ENCODE peak calls at places on chromosome 14, in nine cellular contexts. One of them, this sample, is unnamed.

GRCh38 chr14:106094654-106095189 is 568.3 kb downstream of the TMEM121 start:
- DNase-seq in right lobe of liver: peak; percentile 51
- DNase-seq in SK-N-SH: no peak
- DNase-seq in astrocyte: no peak
- DNase-seq in pancreas: no peak
- DNase-seq in left ventricle myocardium inferior: no peak
- DNase-seq in dorsolateral prefrontal cortex: no peak
- DNase-seq in body of pancreas: no peak
- DNase-seq in heart right ventricle: no peak
- DNase-seq in this sample: no peak

GRCh38 chr14:68036203-68036602 is 216.6 kb downstream of the RAD51B start:
- DNase-seq in astrocyte: no peak
- DNase-seq in left ventricle myocardium inferior: no peak
- DNase-seq in pancreas: no peak
- DNase-seq in SK-N-SH: no peak
- DNase-seq in heart right ventricle: no peak
- DNase-seq in right lobe of liver: no peak
- DNase-seq in dorsolateral prefrontal cortex: no peak
- DNase-seq in body of pancreas: no peak
- DNase-seq in this sample: peak; percentile 66

GRCh38 chr14:22471545-22472121 is 117.4 kb downstream of the DAD1 start:
- DNase-seq in SK-N-SH: peak; percentile 48
- DNase-seq in left ventricle myocardium inferior: peak; percentile 38
- DNase-seq in astrocyte: peak; percentile 26
- DNase-seq in pancreas: peak; percentile 45
- DNase-seq in heart right ventricle: no peak
- DNase-seq in right lobe of liver: peak; percentile 53
- DNase-seq in body of pancreas: peak; percentile 79
- DNase-seq in dorsolateral prefrontal cortex: peak; percentile 46
- DNase-seq in this sample: no peak

GRCh38 chr14:67358914-67359313 is 690 bp downstream of the ATP6V1D start:
- DNase-seq in left ventricle myocardium inferior: no peak
- DNase-seq in SK-N-SH: no peak
- DNase-seq in pancreas: no peak
- DNase-seq in dorsolateral prefrontal cortex: no peak
- DNase-seq in heart right ventricle: no peak
- DNase-seq in right lobe of liver: no peak
- DNase-seq in astrocyte: no peak
- DNase-seq in body of pancreas: no peak
- DNase-seq in this sample: no peak

GRCh38 chr14:69997849-69998248 is 118.6 kb downstream of the SMOC1 start:
- DNase-seq in body of pancreas: peak; percentile 77
- DNase-seq in astrocyte: peak; percentile 73
- DNase-seq in right lobe of liver: peak; percentile 76
- DNase-seq in heart right ventricle: no peak
- DNase-seq in dorsolateral prefrontal cortex: no peak
- DNase-seq in SK-N-SH: no peak
- DNase-seq in pancreas: peak; percentile 70
- DNase-seq in left ventricle myocardium inferior: no peak
- DNase-seq in this sample: no peak

GRCh38 chr14:54688229-54688628 is 121.3 kb downstream of the SAMD4A start:
- DNase-seq in SK-N-SH: no peak
- DNase-seq in right lobe of liver: no peak
- DNase-seq in left ventricle myocardium inferior: no peak
- DNase-seq in heart right ventricle: no peak
- DNase-seq in dorsolateral prefrontal cortex: peak; percentile 48
- DNase-seq in astrocyte: no peak
- DNase-seq in body of pancreas: no peak
- DNase-seq in pancreas: no peak
- DNase-seq in this sample: no peak

GRCh38 chr14:55913324-55914035 is 204.7 kb upstream of the PELI2 start:
- DNase-seq in SK-N-SH: no peak
- DNase-seq in astrocyte: peak; percentile 97
- DNase-seq in body of pancreas: no peak
- DNase-seq in heart right ventricle: peak; percentile 41
- DNase-seq in right lobe of liver: no peak
- DNase-seq in dorsolateral prefrontal cortex: no peak
- DNase-seq in pancreas: no peak
- DNase-seq in left ventricle myocardium inferior: peak; percentile 25
- DNase-seq in this sample: no peak

GRCh38 chr14:105411017-105411941 is 8.3 kb upstream of the MTA1 start:
- DNase-seq in left ventricle myocardium inferior: peak; percentile 38
- DNase-seq in body of pancreas: peak; percentile 69
- DNase-seq in astrocyte: peak; percentile 12
- DNase-seq in SK-N-SH: peak; percentile 95
- DNase-seq in dorsolateral prefrontal cortex: no peak
- DNase-seq in right lobe of liver: no peak
- DNase-seq in heart right ventricle: no peak
- DNase-seq in pancreas: no peak
- DNase-seq in this sample: peak; percentile 71

GRCh38 chr14:46488374-46488773 is 163.2 kb downstream of the RPL10L start:
- DNase-seq in left ventricle myocardium inferior: no peak
- DNase-seq in heart right ventricle: no peak
- DNase-seq in body of pancreas: no peak
- DNase-seq in dorsolateral prefrontal cortex: no peak
- DNase-seq in right lobe of liver: no peak
- DNase-seq in astrocyte: no peak
- DNase-seq in SK-N-SH: no peak
- DNase-seq in pancreas: no peak
- DNase-seq in this sample: no peak

GRCh38 chr14:46487582-46488350 is 163.8 kb downstream of the RPL10L start:
- DNase-seq in pancreas: no peak
- DNase-seq in astrocyte: no peak
- DNase-seq in heart right ventricle: no peak
- DNase-seq in right lobe of liver: peak; percentile 44
- DNase-seq in dorsolateral prefrontal cortex: no peak
- DNase-seq in left ventricle myocardium inferior: no peak
- DNase-seq in body of pancreas: no peak
- DNase-seq in SK-N-SH: no peak
- DNase-seq in this sample: no peak

DNA sequence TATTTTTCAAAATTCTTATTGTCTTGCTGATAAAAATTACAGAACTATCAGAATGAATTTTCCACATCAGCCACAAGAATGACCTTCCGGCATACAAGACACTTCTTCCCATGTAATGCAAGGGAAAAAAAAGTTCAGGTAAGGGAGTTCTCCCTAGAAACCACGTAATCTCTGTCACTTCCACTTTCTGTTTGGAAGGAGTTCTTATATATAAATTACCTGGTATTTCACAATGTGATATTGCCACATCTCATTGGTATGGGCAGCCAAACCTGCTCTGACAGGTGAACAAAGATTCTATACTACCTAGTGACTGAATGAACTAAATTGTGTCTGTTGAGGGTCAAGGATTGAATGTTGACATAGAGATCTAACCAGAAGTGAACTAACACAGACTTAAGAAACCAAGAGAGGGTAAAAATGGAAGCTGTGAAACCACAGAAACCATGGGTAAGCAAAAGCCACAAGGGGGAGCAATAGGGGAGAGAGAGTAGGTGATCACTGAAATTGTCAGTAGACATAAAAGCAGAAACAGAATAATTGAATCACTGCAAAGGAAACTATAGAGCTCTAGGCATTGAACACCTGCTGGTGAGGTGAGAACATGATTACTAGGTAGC is 161.3 kb downstream of the RPL10L start:
- DNase-seq in left ventricle myocardium inferior: no peak
- DNase-seq in body of pancreas: no peak
- DNase-seq in astrocyte: peak; percentile 1
- DNase-seq in heart right ventricle: no peak
- DNase-seq in SK-N-SH: no peak
- DNase-seq in dorsolateral prefrontal cortex: no peak
- DNase-seq in right lobe of liver: no peak
- DNase-seq in pancreas: no peak
- DNase-seq in this sample: no peak
- TF ChIP-seq CTCF in left ventricle myocardium inferior: no peak
- TF ChIP-seq CTCF in body of pancreas: peak; percentile 15
- TF ChIP-seq CTCF in astrocyte: peak; percentile 9
- TF ChIP-seq CTCF in heart right ventricle: no peak
- TF ChIP-seq CTCF in SK-N-SH: peak; percentile 42
- TF ChIP-seq CTCF in dorsolateral prefrontal cortex: no peak
- TF ChIP-seq CTCF in right lobe of liver: peak; percentile 36
- TF ChIP-seq CTCF in pancreas: no peak
- TF ChIP-seq CTCF in this sample: no peak

DNA sequence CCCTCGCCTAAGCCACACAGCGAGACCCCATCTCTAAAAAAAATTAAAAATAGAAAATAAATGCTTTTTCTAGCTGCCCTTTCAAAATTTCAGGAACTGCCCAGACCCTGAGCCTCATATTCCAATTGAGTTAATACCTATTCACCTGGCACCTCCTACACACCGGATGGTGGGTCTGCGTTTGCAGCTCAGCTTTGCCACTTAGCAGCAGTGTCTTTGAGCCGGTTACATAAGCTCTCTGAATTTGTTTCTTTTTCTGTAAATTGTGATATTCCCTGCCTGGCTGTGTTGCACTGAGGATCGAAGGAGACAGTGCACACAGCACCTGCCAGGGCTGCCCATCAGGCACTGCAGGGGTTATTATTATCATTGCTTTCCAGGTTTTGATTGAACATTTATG is 125.6 kb downstream of the EML1 start:
- DNase-seq in right lobe of liver: no peak
- DNase-seq in left ventricle myocardium inferior: no peak
- DNase-seq in heart right ventricle: no peak
- DNase-seq in body of pancreas: no peak
- DNase-seq in SK-N-SH: no peak
- DNase-seq in pancreas: no peak
- DNase-seq in dorsolateral prefrontal cortex: no peak
- DNase-seq in astrocyte: no peak
- DNase-seq in this sample: no peak
- H3K27me3 ChIP-seq in right lobe of liver: no peaks in the 10 kb centered on the region
- H3K27me3 ChIP-seq in left ventricle myocardium inferior: no peaks in the 10 kb centered on the region
- H3K27me3 ChIP-seq in heart right ventricle: no peaks in the 10 kb centered on the region
- H3K27me3 ChIP-seq in body of pancreas: no peaks in the 10 kb centered on the region
- H3K27me3 ChIP-seq in SK-N-SH: no peaks in the 10 kb centered on the region
- H3K27me3 ChIP-seq in pancreas: no peaks in the 10 kb centered on the region
- H3K27me3 ChIP-seq in dorsolateral prefrontal cortex: no peaks in the 10 kb centered on the region
- H3K27me3 ChIP-seq in astrocyte: no peaks in the 10 kb centered on the region
- H3K27me3 ChIP-seq in this sample: no peaks in the 10 kb centered on the region

GRCh38 chr14:89773644-89774316 is 180.8 kb downstream of the EFCAB11 start:
- DNase-seq in astrocyte: peak; percentile 65
- DNase-seq in right lobe of liver: peak; percentile 55
- DNase-seq in dorsolateral prefrontal cortex: no peak
- DNase-seq in SK-N-SH: no peak
- DNase-seq in heart right ventricle: no peak
- DNase-seq in body of pancreas: peak; percentile 66
- DNase-seq in left ventricle myocardium inferior: peak; percentile 46
- DNase-seq in pancreas: no peak
- DNase-seq in this sample: no peak
- TF ChIP-seq CTCF in astrocyte: no peak
- TF ChIP-seq CTCF in right lobe of liver: no peak
- TF ChIP-seq CTCF in dorsolateral prefrontal cortex: no peak
- TF ChIP-seq CTCF in SK-N-SH: no peak
- TF ChIP-seq CTCF in heart right ventricle: no peak
- TF ChIP-seq CTCF in body of pancreas: no peak
- TF ChIP-seq CTCF in left ventricle myocardium inferior: no peak
- TF ChIP-seq CTCF in pancreas: no peak
- TF ChIP-seq CTCF in this sample: no peak

DNA sequence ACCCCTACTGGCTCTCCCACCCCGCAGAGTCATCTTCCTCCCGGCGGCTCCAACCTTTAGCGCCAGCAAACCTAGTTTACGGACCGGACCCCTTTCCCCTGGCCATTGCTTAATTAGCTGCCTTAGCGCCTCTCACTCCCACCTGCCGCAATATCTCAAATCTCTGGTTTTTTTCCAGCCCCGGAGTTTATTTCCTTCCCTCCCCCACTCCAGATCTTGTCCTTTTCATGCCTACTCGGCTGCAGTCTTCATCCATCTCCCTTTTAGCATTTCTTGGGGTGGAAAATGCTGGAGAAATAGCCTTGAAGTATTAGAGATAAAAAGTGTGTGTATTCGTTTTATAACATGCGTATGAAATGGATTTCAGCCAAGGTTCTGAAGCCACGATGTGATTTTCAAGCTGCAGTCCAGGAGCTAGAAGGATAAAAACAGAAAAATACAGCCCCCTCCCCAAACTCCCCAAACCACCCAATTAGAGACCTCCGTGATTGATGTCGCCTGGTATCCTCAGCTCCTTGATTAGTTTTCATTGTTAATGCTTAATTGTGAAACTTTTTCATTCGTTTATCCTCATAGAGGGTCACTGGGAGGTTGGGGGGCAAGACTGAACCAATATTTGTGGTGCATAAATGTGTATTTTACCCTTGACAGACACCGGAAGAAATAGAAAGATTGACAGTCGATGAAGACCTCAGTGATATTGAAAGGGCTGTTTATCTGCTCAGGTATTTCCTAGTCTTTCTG is 1.5 kb downstream of the PPP4R4 start:
- DNase-seq in dorsolateral prefrontal cortex: no peak
- DNase-seq in body of pancreas: no peak
- DNase-seq in astrocyte: no peak
- DNase-seq in SK-N-SH: no peak
- DNase-seq in pancreas: no peak
- DNase-seq in right lobe of liver: no peak
- DNase-seq in heart right ventricle: no peak
- DNase-seq in left ventricle myocardium inferior: no peak
- DNase-seq in this sample: no peak
- H3K27me3 ChIP-seq in dorsolateral prefrontal cortex: no peaks in the 10 kb centered on the region
- H3K27me3 ChIP-seq in body of pancreas: peaks cover 13% of the 10 kb centered on the region
- H3K27me3 ChIP-seq in astrocyte: peaks cover 29% of the 10 kb centered on the region
- H3K27me3 ChIP-seq in SK-N-SH: no peaks in the 10 kb centered on the region
- H3K27me3 ChIP-seq in pancreas: no peaks in the 10 kb centered on the region
- H3K27me3 ChIP-seq in right lobe of liver: no peaks in the 10 kb centered on the region
- H3K27me3 ChIP-seq in heart right ventricle: peaks cover 45% of the 10 kb centered on the region
- H3K27me3 ChIP-seq in left ventricle myocardium inferior: peaks cover 64% of the 10 kb centered on the region
- H3K27me3 ChIP-seq in this sample: peaks cover 60% of the 10 kb centered on the region

GRCh38 chr14:103616635-103617300 is 12.2 kb upstream of the KLC1 start:
- DNase-seq in body of pancreas: no peak
- DNase-seq in right lobe of liver: no peak
- DNase-seq in pancreas: no peak
- DNase-seq in SK-N-SH: no peak
- DNase-seq in astrocyte: no peak
- DNase-seq in left ventricle myocardium inferior: no peak
- DNase-seq in heart right ventricle: no peak
- DNase-seq in dorsolateral prefrontal cortex: no peak
- DNase-seq in this sample: no peak

GRCh38 chr14:103618999-103619398 is 10.0 kb upstream of the KLC1 start:
- DNase-seq in left ventricle myocardium inferior: no peak
- DNase-seq in dorsolateral prefrontal cortex: no peak
- DNase-seq in body of pancreas: no peak
- DNase-seq in right lobe of liver: no peak
- DNase-seq in SK-N-SH: no peak
- DNase-seq in astrocyte: peak; percentile 29
- DNase-seq in pancreas: no peak
- DNase-seq in heart right ventricle: no peak
- DNase-seq in this sample: no peak

GRCh38 chr14:103607822-103608221 is 21.2 kb upstream of the KLC1 start:
- DNase-seq in dorsolateral prefrontal cortex: no peak
- DNase-seq in pancreas: no peak
- DNase-seq in SK-N-SH: no peak
- DNase-seq in right lobe of liver: no peak
- DNase-seq in heart right ventricle: no peak
- DNase-seq in body of pancreas: no peak
- DNase-seq in astrocyte: no peak
- DNase-seq in left ventricle myocardium inferior: no peak
- DNase-seq in this sample: no peak

GRCh38 chr14:103611215-103611614 is 17.8 kb upstream of the KLC1 start:
- DNase-seq in SK-N-SH: no peak
- DNase-seq in astrocyte: no peak
- DNase-seq in heart right ventricle: no peak
- DNase-seq in pancreas: no peak
- DNase-seq in dorsolateral prefrontal cortex: no peak
- DNase-seq in body of pancreas: no peak
- DNase-seq in right lobe of liver: no peak
- DNase-seq in left ventricle myocardium inferior: no peak
- DNase-seq in this sample: no peak

GRCh38 chr14:103613517-103613916 is 15.5 kb upstream of the KLC1 start:
- DNase-seq in astrocyte: no peak
- DNase-seq in pancreas: no peak
- DNase-seq in body of pancreas: no peak
- DNase-seq in SK-N-SH: no peak
- DNase-seq in right lobe of liver: no peak
- DNase-seq in dorsolateral prefrontal cortex: no peak
- DNase-seq in left ventricle myocardium inferior: no peak
- DNase-seq in heart right ventricle: no peak
- DNase-seq in this sample: no peak
- TF ChIP-seq CTCF in astrocyte: no peak
- TF ChIP-seq CTCF in pancreas: no peak
- TF ChIP-seq CTCF in body of pancreas: no peak
- TF ChIP-seq CTCF in SK-N-SH: peak; percentile 53
- TF ChIP-seq CTCF in right lobe of liver: peak; percentile 46
- TF ChIP-seq CTCF in dorsolateral prefrontal cortex: no peak
- TF ChIP-seq CTCF in left ventricle myocardium inferior: no peak
- TF ChIP-seq CTCF in heart right ventricle: peak; percentile 32
- TF ChIP-seq CTCF in this sample: no peak